ENCODE peak calls at places on chromosomes 5 and 9, in five cellular contexts. C is fibroblast of lung, M is heart left ventricle, Z is OCI-LY7, K is astrocyte. O is an unnamed sample. For H3K4me1, the result is how much of the 10 kb centered on the place peaks cover.

GRCh38 chr5:139287890-139288635 is 5.5 kb upstream of the MATR3 start:
- DNase-seq in M (no peak), Z (peak), C (peak), K (no peak), O (no peak)

GRCh38 chr9:35658894-35659220 is 765 bp downstream of the CCDC107 start:
- DNase-seq in K (peak), C (peak), M (no peak), Z (no peak), O (no peak)

GRCh38 chr5:177982072-177982727 is 13.8 kb downstream of the PROP1 start:
- DNase-seq in M (no peak), Z (peak), C (no peak), K (no peak), O (no peak)

GRCh38 chr5:141761-142160 is 49.5 kb upstream of the LRRC14B start:
- DNase-seq in Z (no peak), M (no peak), K (no peak), C (no peak), O (no peak)

GRCh38 chr9:20980713-20981481 is 50.5 kb downstream of the HACD4 start:
- DNase-seq in M (no peak), K (peak), Z (peak), C (peak), O (no peak)

GRCh38 chr5:57036621-57037160 is 84.8 kb upstream of the MIER3 start:
- DNase-seq in Z (peak), M (no peak), K (no peak), C (no peak), O (no peak)

GRCh38 chr5:173472164-173472563 is 143.9 kb upstream of the STC2 start:
- DNase-seq in C (peak), Z (no peak), M (peak), K (peak), O (no peak)

GRCh38 chr9:130898552-130898852 is 1.9 kb upstream of the QRFP start:
- DNase-seq in K (no peak), Z (no peak), C (no peak), M (no peak), O (no peak)

GRCh38 chr5:912356-913091 is 19.8 kb downstream of the TRIP13 start:
- DNase-seq in Z (peak), K (peak), C (peak), M (no peak), O (no peak)

GRCh38 chr5:6823996-6824395 is 110.8 kb downstream of the TENT4A start:
- DNase-seq in Z (no peak), M (no peak), C (no peak), K (no peak), O (no peak)

GRCh38 chr5:6826756-6827155 is 113.5 kb downstream of the TENT4A start:
- DNase-seq in C (no peak), Z (no peak), M (no peak), K (no peak), O (no peak)

GRCh38 chr5:6822556-6823343 is 109.5 kb downstream of the TENT4A start:
- DNase-seq in C (no peak), M (no peak), K (no peak), Z (no peak), O (no peak)

GRCh38 chr5:6827815-6828214 is 114.6 kb downstream of the TENT4A start:
- DNase-seq in C (no peak), K (no peak), Z (no peak), M (no peak), O (no peak)

GRCh38 chr5:6825678-6826244 is 112.5 kb downstream of the TENT4A start:
- DNase-seq in M (no peak), Z (no peak), K (no peak), C (no peak), O (no peak)
- H3K4me1 ChIP-seq in M (under half), Z (under half), K (under half), C (under half), O (under half)

GRCh38 chr5:155254399-155254798 is 240.8 kb downstream of the KIF4B start:
- DNase-seq in Z (no peak), C (no peak), M (no peak), K (no peak), O (no peak)
- H3K27ac ChIP-seq in Z (no peak), C (no peak), M (no peak), K (no peak), O (no peak)

GRCh38 chr9:92729735-92730155 is 34.9 kb downstream of the BICD2 start:
- DNase-seq in K (no peak), M (no peak), Z (no peak), C (no peak), O (peak)
- TF ChIP-seq CTCF in K (no peak), M (no peak), Z (peak), C (no peak), O (no peak)

GRCh38 chr5:172102913-172103629 is 85.0 kb downstream of the STK10 start:
- DNase-seq in C (peak), M (no peak), K (peak), Z (no peak), O (no peak)
- H3K4me1 ChIP-seq in C (under half), M (under half), K (under half), Z (under half), O (under half)

GRCh38 chr5:154644745-154645411 is 110.3 kb upstream of the LARP1 start:
- DNase-seq in C (no peak), K (no peak), M (no peak), Z (no peak), O (peak)

GRCh38 chr5:154646841-154647759 is 108.1 kb upstream of the LARP1 start:
- DNase-seq in K (peak), M (peak), Z (no peak), C (peak), O (peak)

GRCh38 chr5:154647760-154648143 is 107.4 kb upstream of the LARP1 start:
- DNase-seq in Z (no peak), K (no peak), M (no peak), C (no peak), O (no peak)

GRCh38 chr5:154648706-154649105 is 106.5 kb upstream of the LARP1 start:
- DNase-seq in K (no peak), C (peak), M (no peak), Z (no peak), O (peak)

GRCh38 chr5:154648229-154648628 is 106.9 kb upstream of the LARP1 start:
- DNase-seq in M (no peak), C (no peak), K (no peak), Z (no peak), O (no peak)
- H3K27ac ChIP-seq in M (no peak), C (no peak), K (no peak), Z (no peak), O (no peak)

O was measured in right lobe of liver.